ENCODE peak calls at places on chromosomes 16 and 17, in seven cellular contexts. B is K562, H is heart left ventricle, C is AG09309, Q is natural killer cell, R is sigmoid colon, U is BJ. G is an unnamed sample.

GRCh38 chr17:56185491-56185890 is 32.2 kb downstream of the ANKFN1 start:
- DNase-seq in R (no peak), U (no peak), C (peak; percentile 55), H (no peak), B (no peak), Q (no peak), G (no peak)

GRCh38 chr17:6661464-6661848 is 9.9 kb downstream of the C17orf100 start:
- DNase-seq in Q (no peak), R (no peak), C (no peak), B (no peak), U (no peak), H (no peak), G (no peak)

GRCh38 chr16:81283044-81283443 is 31.7 kb upstream of the GAN start:
- DNase-seq in B (no peak), H (no peak), U (no peak), R (no peak), C (no peak), Q (no peak), G (no peak)

GRCh38 chr17:40493697-40494096 is 7.7 kb downstream of the TNS4 start:
- DNase-seq in Q (no peak), U (no peak), H (no peak), C (no peak), R (no peak), B (no peak), G (no peak)

GRCh38 chr17:31427684-31428083 is 36.2 kb downstream of the RAB11FIP4 start:
- DNase-seq in B (no peak), H (no peak), R (no peak), Q (no peak), C (no peak), U (no peak), G (no peak)

GRCh38 chr16:53061701-53062159 is 6.9 kb downstream of the CHD9 start:
- DNase-seq in U (no peak), Q (no peak), H (peak; percentile 52), C (no peak), B (no peak), R (no peak), G (no peak)

GRCh38 chr16:4767872-4768548 is 1.0 kb upstream of the ZNF500 start:
- DNase-seq in B (no peak), C (no peak), R (peak; percentile 72), H (no peak), U (no peak), Q (no peak), G (no peak)

GRCh38 chr16:629289-630023 is 1.3 kb upstream of the WFIKKN1 start:
- DNase-seq in U (no peak), Q (no peak), B (peak; percentile 74), R (no peak), C (no peak), H (no peak), G (no peak)

GRCh38 chr16:87317766-87318121 is 552 bp upstream of the C16orf95 start:
- DNase-seq in B (no peak), C (no peak), U (no peak), Q (no peak), R (peak; percentile 84), H (no peak), G (no peak)

GRCh38 chr17:27554152-27554551 is 76.8 kb upstream of the LGALS9 start:
- DNase-seq in H (no peak), R (no peak), U (no peak), Q (no peak), B (no peak), C (no peak), G (no peak)

GRCh38 chr17:4704991-4705390 is 1.1 kb upstream of the PELP1 start:
- DNase-seq in C (no peak), Q (no peak), B (no peak), U (no peak), H (no peak), R (no peak), G (no peak)

GRCh38 chr16:13919330-13919682 is 648 bp upstream of the ERCC4 start:
- DNase-seq in U (no peak), Q (no peak), R (no peak), C (no peak), H (no peak), B (peak; percentile 62), G (no peak)

GRCh38 chr17:57424777-57425188 is 168.5 kb downstream of the MSI2 start:
- DNase-seq in H (no peak), R (no peak), B (no peak), Q (no peak), C (no peak), U (no peak), G (no peak)

GRCh38 chr16:67277294-67277998 is 1.9 kb upstream of the PLEKHG4 start:
- DNase-seq in C (peak; percentile 98), B (peak; percentile 36), U (peak; percentile 95), R (peak; percentile 74), H (no peak), Q (no peak), G (no peak)

GRCh38 chr17:43905400-43905984 is 1.8 kb downstream of the MPP2 start:
- DNase-seq in H (no peak), Q (no peak), R (no peak), C (no peak), U (no peak), B (no peak), G (no peak)

GRCh38 chr16:57039148-57039812 is 49.9 kb downstream of the NLRC5 start:
- DNase-seq in U (peak; percentile 33), B (no peak), R (no peak), Q (no peak), C (no peak), H (no peak), G (no peak)

GRCh38 chr16:70160388-70160787 is 13.2 kb upstream of the CLEC18C start:
- DNase-seq in B (peak; percentile 17), Q (no peak), U (no peak), R (no peak), C (no peak), H (no peak), G (peak; percentile 62)

GRCh38 chr17:82101767-82102679 is 4.0 kb upstream of the FASN start:
- DNase-seq in Q (no peak), B (no peak), H (no peak), C (no peak), U (no peak), R (no peak), G (no peak)

GRCh38 chr16:80862153-80862552 is 57.8 kb upstream of the CDYL2 start:
- DNase-seq in C (no peak), H (no peak), U (no peak), R (no peak), Q (no peak), B (no peak), G (no peak)

GRCh38 chr16:88352261-88353200 is 30.2 kb upstream of the ZNF469 start:
- DNase-seq in H (no peak), B (no peak), C (no peak), Q (no peak), R (peak; percentile 51), U (no peak), G (no peak)

GRCh38 chr17:19876524-19877161 is 8.9 kb upstream of the ULK2 start:
- DNase-seq in R (peak; percentile 80), Q (no peak), H (peak; percentile 58), U (no peak), B (no peak), C (no peak), G (no peak)

DNA sequence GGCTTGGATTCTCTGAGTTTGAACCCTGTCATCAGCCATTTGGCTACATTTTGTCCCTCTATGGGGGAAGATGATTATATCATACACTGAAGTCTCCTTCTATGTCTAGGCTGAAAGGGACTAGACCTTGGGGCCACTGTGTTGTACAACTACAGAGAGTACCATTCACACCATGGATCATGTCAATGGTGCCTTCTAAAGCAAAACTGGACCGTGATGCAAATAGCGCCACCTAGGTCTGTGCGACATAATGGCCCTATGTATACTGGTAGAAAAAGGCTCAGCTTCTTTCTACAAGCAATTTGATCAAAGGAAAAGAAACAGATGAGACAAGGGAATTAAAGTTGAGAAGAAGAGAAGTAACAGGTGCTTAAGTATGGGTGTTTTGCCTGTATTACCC is 100.7 kb downstream of the LYRM1 start:
- DNase-seq in R (no peak), Q (no peak), C (no peak), H (no peak), B (peak; percentile 31), U (no peak), G (no peak)
- TF ChIP-seq CTCF in R (no peak), Q (no peak), C (peak; percentile 44), H (peak; percentile 44), B (peak; percentile 77), U (peak; percentile 39), G (peak; percentile 55)

GRCh38 chr16:3625911-3626732 is 14.7 kb upstream of the SLX4 start:
- DNase-seq in C (no peak), H (no peak), R (no peak), Q (no peak), B (no peak), U (no peak), G (no peak)
- TF ChIP-seq CTCF in C (no peak), H (no peak), R (no peak), Q (no peak), B (peak; percentile 45), U (no peak), G (no peak)

GRCh38 chr17:12667299-12667958 is 1.7 kb downstream of the MYOCD start:
- DNase-seq in R (peak; percentile 76), C (peak; percentile 33), Q (no peak), H (peak; percentile 56), U (no peak), B (no peak), G (no peak)
- TF ChIP-seq CTCF in R (peak; percentile 57), C (peak; percentile 64), Q (no peak), H (peak; percentile 59), U (peak; percentile 55), B (peak; percentile 40), G (peak; percentile 69)

GRCh38 chr17:47803201-47803600 is 18.4 kb downstream of the OSBPL7 start:
- DNase-seq in U (no peak), R (no peak), Q (no peak), C (no peak), H (no peak), B (no peak), G (no peak)

GRCh38 chr17:47803751-47804150 is 17.8 kb downstream of the OSBPL7 start:
- DNase-seq in U (no peak), B (no peak), R (no peak), Q (no peak), H (no peak), C (no peak), G (no peak)

GRCh38 chr17:47801176-47801765 is 20.3 kb downstream of the OSBPL7 start:
- DNase-seq in C (no peak), Q (no peak), B (no peak), U (no peak), H (no peak), R (no peak), G (no peak)

GRCh38 chr17:47801906-47802305 is 19.7 kb downstream of the OSBPL7 start:
- DNase-seq in H (no peak), B (no peak), Q (no peak), U (no peak), C (no peak), R (no peak), G (no peak)

DNA sequence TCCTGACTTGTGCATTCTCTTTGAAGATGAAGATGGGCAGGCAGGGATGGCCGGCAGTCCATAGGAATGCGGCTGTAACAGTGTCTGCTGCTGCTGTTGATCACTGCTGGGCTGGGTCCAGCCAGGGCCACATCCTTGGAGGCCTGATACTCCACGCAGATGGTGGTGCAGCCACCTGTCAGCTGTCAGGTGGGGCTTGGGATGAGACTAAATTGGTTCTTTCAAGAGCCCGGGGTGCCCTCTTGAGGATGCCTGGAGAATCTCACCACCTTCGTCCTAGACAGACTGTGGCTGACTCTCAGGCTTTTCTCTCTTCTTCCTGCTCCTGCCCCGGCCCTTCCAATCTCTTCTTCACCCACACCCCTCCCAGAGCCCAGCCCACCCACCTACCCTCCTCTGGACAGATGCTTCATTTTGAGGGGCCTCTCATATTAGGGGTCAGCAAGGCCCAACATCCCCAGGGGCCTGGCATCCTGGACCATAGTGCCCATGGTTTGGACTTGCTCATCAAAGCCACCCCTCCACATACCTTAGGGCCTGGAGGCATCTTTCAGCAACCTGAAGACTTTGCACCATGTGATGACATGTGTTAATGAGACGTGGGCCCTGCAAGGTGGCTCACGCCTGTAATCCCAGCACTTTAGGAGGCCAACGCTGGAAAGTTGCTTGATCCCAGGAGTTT is 19.1 kb downstream of the OSBPL7 start:
- DNase-seq in B (peak; percentile 59), U (no peak), H (no peak), Q (no peak), C (peak; percentile 2), R (no peak), G (no peak)
- TF ChIP-seq CTCF in B (peak; percentile 81), U (peak; percentile 73), H (peak; percentile 60), Q (peak; percentile 72), C (peak; percentile 66), R (peak; percentile 15), G (peak; percentile 72)

G was measured in type B pancreatic cell.